ENCODE peak calls at places on chromosomes 16 and 17, in seven cellular contexts. E, X, K, O, T, V and L are unnamed samples.

GRCh38 chr16:69187891-69188451 is 1.0 kb downstream of the SNTB2 start:
- DNase-seq in E (peak; percentile 53), X (peak; percentile 93), K (peak; percentile 62), O (no peak), T (peak; percentile 43), V (peak; percentile 62), L (peak; percentile 29)

GRCh38 chr17:79993390-79994221 is 42.1 kb downstream of the TBC1D16 start:
- DNase-seq in E (peak; percentile 89), X (peak; percentile 83), K (peak; percentile 87), O (no peak), T (peak; percentile 80), V (peak; percentile 82), L (no peak)

GRCh38 chr17:83179378-83179777 is 100.0 kb downstream of the METRNL start:
- DNase-seq in E (no peak), X (no peak), K (no peak), O (peak; percentile 94), T (no peak), V (no peak), L (no peak)

GRCh38 chr16:24988137-24988535 is 27.0 kb downstream of the ARHGAP17 start:
- DNase-seq in E (peak; percentile 76), X (no peak), K (no peak), O (no peak), T (no peak), V (no peak), L (no peak)

GRCh38 chr17:42809250-42809649 is 10.6 kb downstream of the CNTD1 start:
- DNase-seq in E (peak; percentile 68), X (peak; percentile 61), K (peak; percentile 43), O (no peak), T (no peak), V (peak; percentile 43), L (no peak)

GRCh38 chr17:78597923-78598545 is 20.8 kb upstream of the DNAH17 start:
- DNase-seq in E (peak; percentile 85), X (peak; percentile 29), K (no peak), O (no peak), T (no peak), V (peak; percentile 56), L (no peak)

GRCh38 chr16:56356276-56357241 is 68.8 kb downstream of the AMFR start:
- DNase-seq in E (peak; percentile 87), X (peak; percentile 70), K (peak; percentile 75), O (no peak), T (peak; percentile 82), V (peak; percentile 91), L (peak; percentile 68)

GRCh38 chr16:71930013-71930563 is 34.8 kb downstream of the IST1 start:
- DNase-seq in E (no peak), X (peak; percentile 18), K (no peak), O (no peak), T (no peak), V (no peak), L (no peak)

GRCh38 chr17:33225509-33225908 is 67.6 kb downstream of the ASIC2 start:
- DNase-seq in E (no peak), X (peak; percentile 38), K (no peak), O (no peak), T (peak; percentile 58), V (no peak), L (no peak)

GRCh38 chr17:81429353-81429774 is 34.1 kb downstream of the BAHCC1 start:
- DNase-seq in E (peak; percentile 81), X (peak; percentile 60), K (peak; percentile 79), O (no peak), T (peak; percentile 90), V (peak; percentile 77), L (no peak)

GRCh38 chr17:35896011-35896587 is 15.9 kb upstream of the CCL5 start:
- DNase-seq in E (no peak), X (no peak), K (no peak), O (no peak), T (no peak), V (no peak), L (no peak)

GRCh38 chr17:82225368-82226029 is 3.3 kb upstream of the SLC16A3 start:
- DNase-seq in E (peak; percentile 9), X (no peak), K (peak; percentile 68), O (no peak), T (no peak), V (no peak), L (no peak)

GRCh38 chr17:78836420-78837021 is 4.1 kb downstream of the USP36 start:
- DNase-seq in E (no peak), X (no peak), K (no peak), O (no peak), T (no peak), V (no peak), L (no peak)

GRCh38 chr16:89593841-89594240 is 18.3 kb downstream of the CPNE7 start:
- DNase-seq in E (no peak), X (no peak), K (no peak), O (no peak), T (no peak), V (no peak), L (peak; percentile 50)